ENCODE peak calls at places on chromosomes 11 and 22, in nine cellular contexts. One of them, this sample, is unnamed.

GRCh38 chr11:125701858-125702621 is 21.4 kb upstream of the ACRV1 start:
- DNase-seq in LNCaP clone FGC: no peak
- DNase-seq in left colon: no peak
- DNase-seq in right lobe of liver: no peak
- DNase-seq in naive thymus-derived CD8-positive, alpha-beta T cell: no peak
- DNase-seq in neural progenitor cell: peak
- DNase-seq in HCEC 1CT: no peak
- DNase-seq in chondrocyte: no peak
- DNase-seq in Daoy: no peak
- DNase-seq in this sample: no peak

GRCh38 chr11:64918056-64918455 is 1.0 kb upstream of the ATG2A start:
- DNase-seq in LNCaP clone FGC: no peak
- DNase-seq in left colon: no peak
- DNase-seq in right lobe of liver: no peak
- DNase-seq in naive thymus-derived CD8-positive, alpha-beta T cell: no peak
- DNase-seq in neural progenitor cell: peak
- DNase-seq in HCEC 1CT: peak
- DNase-seq in chondrocyte: no peak
- DNase-seq in Daoy: peak
- DNase-seq in this sample: peak

GRCh38 chr11:55942785-55943392 is 6.7 kb upstream of the OR5I1 start:
- DNase-seq in LNCaP clone FGC: peak
- DNase-seq in left colon: no peak
- DNase-seq in right lobe of liver: no peak
- DNase-seq in naive thymus-derived CD8-positive, alpha-beta T cell: no peak
- DNase-seq in neural progenitor cell: peak
- DNase-seq in HCEC 1CT: peak
- DNase-seq in chondrocyte: no peak
- DNase-seq in Daoy: no peak
- DNase-seq in this sample: no peak

GRCh38 chr11:33449798-33450197 is 192.6 kb downstream of the HIPK3 start:
- DNase-seq in LNCaP clone FGC: no peak
- DNase-seq in left colon: no peak
- DNase-seq in right lobe of liver: no peak
- DNase-seq in naive thymus-derived CD8-positive, alpha-beta T cell: no peak
- DNase-seq in neural progenitor cell: no peak
- DNase-seq in HCEC 1CT: no peak
- DNase-seq in chondrocyte: no peak
- DNase-seq in Daoy: peak
- DNase-seq in this sample: no peak

GRCh38 chr11:121494355-121495099 is 41.8 kb upstream of the SORL1-AS1 start:
- DNase-seq in LNCaP clone FGC: no peak
- DNase-seq in left colon: no peak
- DNase-seq in right lobe of liver: no peak
- DNase-seq in naive thymus-derived CD8-positive, alpha-beta T cell: no peak
- DNase-seq in neural progenitor cell: no peak
- DNase-seq in HCEC 1CT: no peak
- DNase-seq in chondrocyte: no peak
- DNase-seq in Daoy: no peak
- DNase-seq in this sample: no peak

GRCh38 chr11:115153135-115153534 is 351.1 kb downstream of the CADM1 start:
- DNase-seq in LNCaP clone FGC: no peak
- DNase-seq in left colon: no peak
- DNase-seq in right lobe of liver: no peak
- DNase-seq in naive thymus-derived CD8-positive, alpha-beta T cell: no peak
- DNase-seq in neural progenitor cell: no peak
- DNase-seq in HCEC 1CT: no peak
- DNase-seq in chondrocyte: no peak
- DNase-seq in Daoy: no peak
- DNase-seq in this sample: no peak

GRCh38 chr11:128458316-128458715 is 129.0 kb downstream of the ETS1 start:
- DNase-seq in LNCaP clone FGC: no peak
- DNase-seq in left colon: no peak
- DNase-seq in right lobe of liver: no peak
- DNase-seq in naive thymus-derived CD8-positive, alpha-beta T cell: no peak
- DNase-seq in neural progenitor cell: no peak
- DNase-seq in HCEC 1CT: peak
- DNase-seq in chondrocyte: no peak
- DNase-seq in Daoy: peak
- DNase-seq in this sample: no peak

GRCh38 chr11:105573091-105573490 is 36.8 kb upstream of the GRIA4 start:
- DNase-seq in LNCaP clone FGC: no peak
- DNase-seq in left colon: no peak
- DNase-seq in right lobe of liver: no peak
- DNase-seq in naive thymus-derived CD8-positive, alpha-beta T cell: no peak
- DNase-seq in neural progenitor cell: no peak
- DNase-seq in HCEC 1CT: no peak
- DNase-seq in chondrocyte: no peak
- DNase-seq in Daoy: no peak
- DNase-seq in this sample: no peak

GRCh38 chr11:61897387-61898246 is 6.3 kb upstream of the FADS3 start:
- DNase-seq in LNCaP clone FGC: no peak
- DNase-seq in left colon: peak
- DNase-seq in right lobe of liver: no peak
- DNase-seq in naive thymus-derived CD8-positive, alpha-beta T cell: peak
- DNase-seq in neural progenitor cell: peak
- DNase-seq in HCEC 1CT: peak
- DNase-seq in chondrocyte: no peak
- DNase-seq in Daoy: peak
- DNase-seq in this sample: peak

GRCh38 chr11:23399995-23400394 is 539.7 kb upstream of the CCDC179 start:
- DNase-seq in LNCaP clone FGC: no peak
- DNase-seq in left colon: no peak
- DNase-seq in right lobe of liver: peak
- DNase-seq in naive thymus-derived CD8-positive, alpha-beta T cell: no peak
- DNase-seq in neural progenitor cell: no peak
- DNase-seq in HCEC 1CT: no peak
- DNase-seq in chondrocyte: peak
- DNase-seq in Daoy: no peak
- DNase-seq in this sample: peak

GRCh38 chr11:72808415-72808814 is 5.8 kb upstream of the ATG16L2 start:
- DNase-seq in LNCaP clone FGC: no peak
- DNase-seq in left colon: no peak
- DNase-seq in right lobe of liver: no peak
- DNase-seq in naive thymus-derived CD8-positive, alpha-beta T cell: no peak
- DNase-seq in neural progenitor cell: peak
- DNase-seq in HCEC 1CT: no peak
- DNase-seq in chondrocyte: no peak
- DNase-seq in Daoy: no peak
- DNase-seq in this sample: no peak

GRCh38 chr22:37982151-37982838 is 2.1 kb downstream of the SOX10 start:
- DNase-seq in LNCaP clone FGC: no peak
- DNase-seq in left colon: no peak
- DNase-seq in right lobe of liver: peak
- DNase-seq in naive thymus-derived CD8-positive, alpha-beta T cell: no peak
- DNase-seq in neural progenitor cell: no peak
- DNase-seq in HCEC 1CT: no peak
- DNase-seq in chondrocyte: no peak
- DNase-seq in Daoy: no peak
- DNase-seq in this sample: no peak

GRCh38 chr22:38062782-38063181 is 5.6 kb downstream of the PICK1 start:
- DNase-seq in LNCaP clone FGC: no peak
- DNase-seq in left colon: no peak
- DNase-seq in right lobe of liver: no peak
- DNase-seq in naive thymus-derived CD8-positive, alpha-beta T cell: no peak
- DNase-seq in neural progenitor cell: no peak
- DNase-seq in HCEC 1CT: no peak
- DNase-seq in chondrocyte: no peak
- DNase-seq in Daoy: no peak
- DNase-seq in this sample: no peak

GRCh38 chr11:116792869-116793475 is 1.3 kb upstream of the APOA5 start:
- DNase-seq in LNCaP clone FGC: no peak
- DNase-seq in left colon: no peak
- DNase-seq in right lobe of liver: no peak
- DNase-seq in naive thymus-derived CD8-positive, alpha-beta T cell: no peak
- DNase-seq in neural progenitor cell: no peak
- DNase-seq in HCEC 1CT: peak
- DNase-seq in chondrocyte: no peak
- DNase-seq in Daoy: peak
- DNase-seq in this sample: no peak

GRCh38 chr22:41524283-41524682 is 20.0 kb downstream of the POLR3H start:
- DNase-seq in LNCaP clone FGC: peak
- DNase-seq in left colon: no peak
- DNase-seq in right lobe of liver: peak
- DNase-seq in naive thymus-derived CD8-positive, alpha-beta T cell: no peak
- DNase-seq in neural progenitor cell: no peak
- DNase-seq in HCEC 1CT: peak
- DNase-seq in chondrocyte: no peak
- DNase-seq in Daoy: no peak
- DNase-seq in this sample: peak

GRCh38 chr11:125373426-125374391 is 122.4 kb downstream of the FEZ1 start:
- DNase-seq in LNCaP clone FGC: no peak
- DNase-seq in left colon: no peak
- DNase-seq in right lobe of liver: no peak
- DNase-seq in naive thymus-derived CD8-positive, alpha-beta T cell: no peak
- DNase-seq in neural progenitor cell: no peak
- DNase-seq in HCEC 1CT: no peak
- DNase-seq in chondrocyte: no peak
- DNase-seq in Daoy: no peak
- DNase-seq in this sample: no peak

GRCh38 chr11:134207538-134208239 is 16.1 kb downstream of the NCAPD3 start:
- DNase-seq in LNCaP clone FGC: no peak
- DNase-seq in left colon: peak
- DNase-seq in right lobe of liver: no peak
- DNase-seq in naive thymus-derived CD8-positive, alpha-beta T cell: peak
- DNase-seq in neural progenitor cell: peak
- DNase-seq in HCEC 1CT: no peak
- DNase-seq in chondrocyte: no peak
- DNase-seq in Daoy: no peak
- DNase-seq in this sample: no peak

GRCh38 chr22:48532986-48533385 is 1294.7 kb downstream of the BRD1 start:
- DNase-seq in LNCaP clone FGC: no peak
- DNase-seq in left colon: no peak
- DNase-seq in right lobe of liver: no peak
- DNase-seq in naive thymus-derived CD8-positive, alpha-beta T cell: no peak
- DNase-seq in neural progenitor cell: no peak
- DNase-seq in HCEC 1CT: no peak
- DNase-seq in chondrocyte: no peak
- DNase-seq in Daoy: no peak
- DNase-seq in this sample: no peak

GRCh38 chr22:44648085-44648820 is 53.8 kb upstream of the PRR5 start:
- DNase-seq in LNCaP clone FGC: no peak
- DNase-seq in left colon: no peak
- DNase-seq in right lobe of liver: peak
- DNase-seq in naive thymus-derived CD8-positive, alpha-beta T cell: no peak
- DNase-seq in neural progenitor cell: no peak
- DNase-seq in HCEC 1CT: no peak
- DNase-seq in chondrocyte: peak
- DNase-seq in Daoy: no peak
- DNase-seq in this sample: no peak

GRCh38 chr11:35330156-35330889 is 89.0 kb downstream of the SLC1A2 start:
- DNase-seq in LNCaP clone FGC: no peak
- DNase-seq in left colon: no peak
- DNase-seq in right lobe of liver: no peak
- DNase-seq in naive thymus-derived CD8-positive, alpha-beta T cell: no peak
- DNase-seq in neural progenitor cell: no peak
- DNase-seq in HCEC 1CT: no peak
- DNase-seq in chondrocyte: no peak
- DNase-seq in Daoy: no peak
- DNase-seq in this sample: no peak

GRCh38 chr11:1557904-1558831 is 13.9 kb downstream of the DUSP8 start:
- DNase-seq in LNCaP clone FGC: peak
- DNase-seq in left colon: peak
- DNase-seq in right lobe of liver: peak
- DNase-seq in naive thymus-derived CD8-positive, alpha-beta T cell: no peak
- DNase-seq in neural progenitor cell: no peak
- DNase-seq in HCEC 1CT: peak
- DNase-seq in chondrocyte: no peak
- DNase-seq in Daoy: peak
- DNase-seq in this sample: peak

GRCh38 chr22:49997932-49998717 is 14.4 kb downstream of the IL17REL start:
- DNase-seq in LNCaP clone FGC: no peak
- DNase-seq in left colon: no peak
- DNase-seq in right lobe of liver: peak
- DNase-seq in naive thymus-derived CD8-positive, alpha-beta T cell: no peak
- DNase-seq in neural progenitor cell: no peak
- DNase-seq in HCEC 1CT: no peak
- DNase-seq in chondrocyte: peak
- DNase-seq in Daoy: peak
- DNase-seq in this sample: no peak

GRCh38 chr11:129075757-129076156 is 116.4 kb downstream of the ARHGAP32 start:
- DNase-seq in LNCaP clone FGC: no peak
- DNase-seq in left colon: no peak
- DNase-seq in right lobe of liver: no peak
- DNase-seq in naive thymus-derived CD8-positive, alpha-beta T cell: no peak
- DNase-seq in neural progenitor cell: no peak
- DNase-seq in HCEC 1CT: no peak
- DNase-seq in chondrocyte: no peak
- DNase-seq in Daoy: no peak
- DNase-seq in this sample: no peak

GRCh38 chr11:90204832-90205646 is 17.8 kb downstream of the CHORDC1 start:
- DNase-seq in LNCaP clone FGC: no peak
- DNase-seq in left colon: no peak
- DNase-seq in right lobe of liver: no peak
- DNase-seq in naive thymus-derived CD8-positive, alpha-beta T cell: peak
- DNase-seq in neural progenitor cell: peak
- DNase-seq in HCEC 1CT: peak
- DNase-seq in chondrocyte: no peak
- DNase-seq in Daoy: peak
- DNase-seq in this sample: no peak

GRCh38 chr11:66068923-66069714 is 953 bp upstream of the PACS1 start:
- DNase-seq in LNCaP clone FGC: no peak
- DNase-seq in left colon: peak
- DNase-seq in right lobe of liver: no peak
- DNase-seq in naive thymus-derived CD8-positive, alpha-beta T cell: peak
- DNase-seq in neural progenitor cell: no peak
- DNase-seq in HCEC 1CT: peak
- DNase-seq in chondrocyte: no peak
- DNase-seq in Daoy: peak
- DNase-seq in this sample: no peak

GRCh38 chr11:67355023-67355793 is 1.9 kb upstream of the POLD4 start:
- DNase-seq in LNCaP clone FGC: no peak
- DNase-seq in left colon: peak
- DNase-seq in right lobe of liver: no peak
- DNase-seq in naive thymus-derived CD8-positive, alpha-beta T cell: no peak
- DNase-seq in neural progenitor cell: no peak
- DNase-seq in HCEC 1CT: no peak
- DNase-seq in chondrocyte: no peak
- DNase-seq in Daoy: no peak
- DNase-seq in this sample: peak

GRCh38 chr22:45534339-45535192 is 31.9 kb downstream of the FBLN1 start:
- DNase-seq in LNCaP clone FGC: no peak
- DNase-seq in left colon: no peak
- DNase-seq in right lobe of liver: no peak
- DNase-seq in naive thymus-derived CD8-positive, alpha-beta T cell: no peak
- DNase-seq in neural progenitor cell: no peak
- DNase-seq in HCEC 1CT: peak
- DNase-seq in chondrocyte: no peak
- DNase-seq in Daoy: no peak
- DNase-seq in this sample: peak

GRCh38 chr11:801097-801780 is 3.2 kb upstream of the SLC25A22 start:
- DNase-seq in LNCaP clone FGC: no peak
- DNase-seq in left colon: no peak
- DNase-seq in right lobe of liver: no peak
- DNase-seq in naive thymus-derived CD8-positive, alpha-beta T cell: no peak
- DNase-seq in neural progenitor cell: no peak
- DNase-seq in HCEC 1CT: no peak
- DNase-seq in chondrocyte: no peak
- DNase-seq in Daoy: no peak
- DNase-seq in this sample: no peak

GRCh38 chr11:102367364-102367763 is 20.4 kb downstream of the BIRC2 start:
- DNase-seq in LNCaP clone FGC: no peak
- DNase-seq in left colon: no peak
- DNase-seq in right lobe of liver: no peak
- DNase-seq in naive thymus-derived CD8-positive, alpha-beta T cell: no peak
- DNase-seq in neural progenitor cell: no peak
- DNase-seq in HCEC 1CT: peak
- DNase-seq in chondrocyte: no peak
- DNase-seq in Daoy: no peak
- DNase-seq in this sample: no peak

GRCh38 chr11:108117746-108118371 is 3.5 kb upstream of the ACAT1 start:
- DNase-seq in LNCaP clone FGC: peak
- DNase-seq in left colon: no peak
- DNase-seq in right lobe of liver: no peak
- DNase-seq in naive thymus-derived CD8-positive, alpha-beta T cell: no peak
- DNase-seq in neural progenitor cell: peak
- DNase-seq in HCEC 1CT: peak
- DNase-seq in chondrocyte: no peak
- DNase-seq in Daoy: peak
- DNase-seq in this sample: no peak

GRCh38 chr22:39662677-39663034 is 92.1 kb downstream of the CACNA1I start:
- DNase-seq in LNCaP clone FGC: no peak
- DNase-seq in left colon: no peak
- DNase-seq in right lobe of liver: no peak
- DNase-seq in naive thymus-derived CD8-positive, alpha-beta T cell: no peak
- DNase-seq in neural progenitor cell: peak
- DNase-seq in HCEC 1CT: no peak
- DNase-seq in chondrocyte: no peak
- DNase-seq in Daoy: no peak
- DNase-seq in this sample: no peak

This sample was measured in sigmoid colon.